ENCODE peak calls at places on chromosomes 2 and 18, in ten cellular contexts. M, R, N, G, F, V, A, L, E and Y are unnamed samples.

GRCh38 chr2:236566596-236566995 is 3.0 kb upstream of the ACKR3 start:
- DNase-seq in M (no peak), F (no peak), N (no peak), E (no peak), G (no peak), L (no peak), V (no peak), R (no peak), A (no peak), Y (no peak)

GRCh38 chr2:121008978-121009377 is 273.3 kb downstream of the GLI2 start:
- DNase-seq in F (no peak), E (no peak), M (peak; percentile 55), R (no peak), V (no peak), N (no peak), A (no peak), L (no peak), G (peak; percentile 18), Y (no peak)

GRCh38 chr2:16091576-16092282 is 151.4 kb downstream of the MYCN start:
- DNase-seq in N (no peak), E (no peak), V (no peak), G (no peak), L (no peak), R (no peak), F (no peak), M (no peak), A (no peak), Y (no peak)

GRCh38 chr2:220756653-220757052 is 815.5 kb downstream of the EPHA4 start:
- DNase-seq in E (no peak), M (no peak), V (no peak), R (no peak), F (no peak), L (no peak), G (no peak), A (no peak), N (no peak), Y (no peak)

GRCh38 chr2:44550571-44550970 is 188.8 kb downstream of the CAMKMT start:
- DNase-seq in L (no peak), N (no peak), V (no peak), E (no peak), R (no peak), A (no peak), F (no peak), G (no peak), M (no peak), Y (no peak)

GRCh38 chr18:21270453-21270852 is 28.4 kb downstream of the GREB1L start:
- DNase-seq in F (no peak), L (no peak), R (no peak), V (no peak), N (no peak), G (no peak), E (peak; percentile 14), M (no peak), A (no peak), Y (no peak)

GRCh38 chr2:133927894-133928293 is 326.0 kb upstream of the MGAT5 start:
- DNase-seq in M (no peak), R (no peak), F (no peak), E (no peak), A (no peak), L (no peak), G (no peak), N (no peak), V (no peak), Y (no peak)

GRCh38 chr2:142983174-142983573 is 105.7 kb downstream of the KYNU start:
- DNase-seq in A (no peak), E (no peak), F (no peak), G (no peak), R (no peak), V (no peak), M (peak; percentile 61), L (no peak), N (no peak), Y (no peak)

DNA sequence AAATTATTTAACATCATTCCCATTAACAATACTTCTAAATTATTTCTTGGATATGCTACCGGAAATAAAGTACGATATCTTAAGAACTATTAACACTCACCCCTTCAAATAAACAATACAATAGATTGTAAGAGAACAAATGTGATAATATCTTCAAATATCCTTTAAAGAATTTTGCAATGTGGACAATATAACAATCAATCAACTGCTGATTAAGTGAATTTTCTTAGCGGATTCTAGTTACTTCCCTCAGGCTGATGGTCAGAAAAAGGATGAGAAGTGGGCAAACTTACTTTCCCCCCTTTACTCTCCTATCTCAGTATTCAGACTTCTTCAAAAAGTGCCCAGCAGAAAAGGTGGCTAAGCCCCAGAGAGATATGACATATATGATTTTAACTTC is 10.8 kb downstream of the NFE2L2 start:
- DNase-seq in R (no peak), L (no peak), F (no peak), A (no peak), M (no peak), N (no peak), V (no peak), E (no peak), G (no peak), Y (no peak)
- H3K4me1 ChIP-seq in R (peaks cover 81% of the 10 kb centered on the region), L (peaks cover 100% of the 10 kb centered on the region), F (peaks cover 90% of the 10 kb centered on the region), A (peaks cover 39% of the 10 kb centered on the region), M (peaks cover 89% of the 10 kb centered on the region), N (peaks cover 89% of the 10 kb centered on the region), V (peaks cover 81% of the 10 kb centered on the region), E (peaks cover 14% of the 10 kb centered on the region), G (peaks cover 31% of the 10 kb centered on the region), Y (peaks cover 40% of the 10 kb centered on the region)

DNA sequence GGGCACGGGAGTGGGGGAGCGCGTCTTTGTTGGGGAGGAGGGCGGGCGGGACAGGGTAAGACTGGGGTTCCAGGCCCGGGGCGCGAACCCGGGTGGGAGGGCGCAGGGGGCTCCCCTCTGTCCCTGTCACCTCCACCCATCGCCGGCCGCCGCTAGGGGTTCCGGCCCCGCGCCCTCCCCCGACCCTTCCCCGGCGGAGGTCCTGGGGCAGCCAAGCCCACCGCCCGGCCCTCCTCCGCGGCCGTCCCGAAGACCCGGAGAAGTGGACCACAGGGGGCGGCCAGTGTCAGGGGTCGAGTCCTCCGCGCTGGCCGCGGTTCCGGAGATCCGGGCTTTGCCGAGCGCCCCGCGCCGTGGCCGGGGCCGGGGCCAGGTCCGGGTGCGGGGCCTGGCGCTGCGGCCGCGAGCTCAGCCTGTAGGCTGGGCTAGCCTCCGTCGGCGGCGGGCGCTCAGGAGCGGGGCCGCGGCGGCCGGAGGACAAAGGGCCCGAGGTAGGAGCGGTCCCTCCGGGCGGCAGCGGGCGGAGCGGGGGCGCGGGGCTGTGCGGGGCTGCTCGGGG is 16.6 kb upstream of the E2F6 start:
- DNase-seq in G (no peak), F (no peak), M (no peak), R (peak; percentile 17), L (no peak), E (no peak), V (no peak), A (no peak), N (no peak), Y (peak; percentile 18)
- H3K4me3 ChIP-seq in G (peak overlapping the region; percentile 27), F (no peak overlapping the region), M (no peak overlapping the region), R (no peak overlapping the region), L (peak overlapping the region; percentile 41), E (peak overlapping the region; percentile 69), V (no peak overlapping the region), A (no peak overlapping the region), N (no peak overlapping the region), Y (peak overlapping the region; percentile 61)

GRCh38 chr2:10574911-10575310 is 114.9 kb downstream of the NOL10 start:
- DNase-seq in V (no peak), E (no peak), F (no peak), N (no peak), R (no peak), A (no peak), M (no peak), L (no peak), G (no peak), Y (no peak)

GRCh38 chr2:10575566-10576300 is 114.0 kb downstream of the NOL10 start:
- DNase-seq in E (peak; percentile 67), M (no peak), F (no peak), L (no peak), A (no peak), V (no peak), R (no peak), N (no peak), G (no peak), Y (no peak)

GRCh38 chr2:10579441-10580169 is 110.2 kb downstream of the NOL10 start:
- DNase-seq in M (no peak), E (no peak), N (no peak), V (no peak), R (no peak), G (no peak), F (no peak), A (no peak), L (no peak), Y (no peak)

GRCh38 chr2:10573709-10574108 is 116.1 kb downstream of the NOL10 start:
- DNase-seq in F (no peak), G (no peak), N (no peak), E (no peak), M (no peak), L (no peak), V (no peak), R (no peak), A (no peak), Y (no peak)

GRCh38 chr2:10576456-10576855 is 113.3 kb downstream of the NOL10 start:
- DNase-seq in V (no peak), E (no peak), R (no peak), L (no peak), G (no peak), M (no peak), F (no peak), A (no peak), N (no peak), Y (no peak)
- H3K27ac ChIP-seq in V (no peak overlapping the region), E (no peak overlapping the region), R (no peak overlapping the region), L (no peak overlapping the region), G (no peak overlapping the region), M (no peak overlapping the region), F (no peak overlapping the region), A (no peak overlapping the region), N (no peak overlapping the region), Y (no peak overlapping the region)

GRCh38 chr2:152493945-152494528 is 159.1 kb downstream of the FMNL2 start:
- DNase-seq in E (no peak), R (no peak), V (no peak), M (no peak), F (no peak), A (no peak), G (no peak), N (no peak), L (no peak), Y (no peak)

GRCh38 chr2:152497481-152498052 is 162.6 kb downstream of the FMNL2 start:
- DNase-seq in G (peak; percentile 54), A (no peak), L (no peak), R (peak; percentile 59), F (no peak), E (peak; percentile 46), V (no peak), N (no peak), M (no peak), Y (no peak)

GRCh38 chr2:152491139-152491472 is 156.1 kb downstream of the FMNL2 start:
- DNase-seq in L (no peak), V (no peak), G (no peak), E (no peak), R (no peak), N (no peak), M (no peak), F (no peak), A (no peak), Y (peak; percentile 73)

GRCh38 chr2:152489364-152489763 is 154.4 kb downstream of the FMNL2 start:
- DNase-seq in F (no peak), A (no peak), E (no peak), G (no peak), R (no peak), N (no peak), L (no peak), V (no peak), M (no peak), Y (no peak)

DNA sequence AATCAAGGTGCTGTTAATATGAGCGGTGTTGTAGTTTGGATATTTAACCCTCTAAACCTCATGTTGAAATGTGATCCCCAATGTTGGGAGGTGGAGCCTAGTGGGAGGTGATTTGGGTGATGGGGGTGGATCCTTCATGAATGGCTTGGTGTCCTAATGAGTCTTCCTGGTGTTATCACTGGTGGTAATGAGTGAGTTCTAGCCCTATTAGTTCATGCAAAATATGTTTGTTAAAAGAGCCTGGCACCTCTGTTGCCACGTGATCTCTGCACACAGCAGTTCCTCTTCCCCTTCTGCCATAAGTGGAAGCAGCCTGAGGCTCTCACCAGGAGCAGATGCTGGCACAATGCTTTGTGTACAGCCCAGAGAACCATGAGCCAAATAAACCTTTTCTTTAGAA is 158.4 kb downstream of the FMNL2 start:
- DNase-seq in F (no peak), M (no peak), L (no peak), V (no peak), A (no peak), E (no peak), R (no peak), N (no peak), G (no peak), Y (no peak)
- H3K4me1 ChIP-seq in F (no peaks in the 10 kb centered on the region), M (peaks cover 6% of the 10 kb centered on the region), L (peaks cover 36% of the 10 kb centered on the region), V (no peaks in the 10 kb centered on the region), A (no peaks in the 10 kb centered on the region), E (peaks cover 9% of the 10 kb centered on the region), R (peaks cover 14% of the 10 kb centered on the region), N (no peaks in the 10 kb centered on the region), G (peaks cover 18% of the 10 kb centered on the region), Y (peaks cover 16% of the 10 kb centered on the region)